ENCODE peak calls at places on chromosomes 16 and 17, in ten cellular contexts. One of them, this sample, is unnamed.

GRCh38 chr16:20901441-20902112 is 1.0 kb downstream of the LYRM1 start:
- DNase-seq in COR-L47: peak; percentile 15
- DNase-seq in body of pancreas: peak; percentile 53
- DNase-seq in HuH-7.5: peak; percentile 39
- DNase-seq in ovary: peak; percentile 54
- DNase-seq in endodermal cell: peak; percentile 75
- DNase-seq in activated CD8-positive, alpha-beta memory T cell treated with anti-CD3 and anti-CD28 coated beads for 48 hours: no peak
- DNase-seq in cardiac muscle cell: peak; percentile 42
- DNase-seq in stimulated activated CD4-positive, alpha-beta T cell treated with anti-CD3 and anti-CD28 coated beads, Interleukin-4, amount 100 ng/mL, for 48 hours: no peak
- DNase-seq in NCI-H1092 treated with DMSO at 0.1 percent for 48 hours: peak; percentile 42
- DNase-seq in this sample: peak; percentile 49

GRCh38 chr17:64230551-64231408 is 32.3 kb downstream of the TEX2 start:
- DNase-seq in COR-L47: no peak
- DNase-seq in body of pancreas: no peak
- DNase-seq in HuH-7.5: no peak
- DNase-seq in ovary: no peak
- DNase-seq in endodermal cell: no peak
- DNase-seq in activated CD8-positive, alpha-beta memory T cell treated with anti-CD3 and anti-CD28 coated beads for 48 hours: no peak
- DNase-seq in cardiac muscle cell: no peak
- DNase-seq in stimulated activated CD4-positive, alpha-beta T cell treated with anti-CD3 and anti-CD28 coated beads, Interleukin-4, amount 100 ng/mL, for 48 hours: no peak
- DNase-seq in NCI-H1092 treated with DMSO at 0.1 percent for 48 hours: no peak
- DNase-seq in this sample: no peak

GRCh38 chr16:19118938-19119431 is 5.2 kb downstream of the ITPRIPL2 start:
- DNase-seq in COR-L47: no peak
- DNase-seq in body of pancreas: no peak
- DNase-seq in HuH-7.5: no peak
- DNase-seq in ovary: peak; percentile 75
- DNase-seq in endodermal cell: no peak
- DNase-seq in activated CD8-positive, alpha-beta memory T cell treated with anti-CD3 and anti-CD28 coated beads for 48 hours: no peak
- DNase-seq in cardiac muscle cell: no peak
- DNase-seq in stimulated activated CD4-positive, alpha-beta T cell treated with anti-CD3 and anti-CD28 coated beads, Interleukin-4, amount 100 ng/mL, for 48 hours: peak; percentile 53
- DNase-seq in NCI-H1092 treated with DMSO at 0.1 percent for 48 hours: no peak
- DNase-seq in this sample: peak; percentile 60

GRCh38 chr16:68190745-68191510 is 45.0 kb downstream of the ESRP2 start:
- DNase-seq in COR-L47: no peak
- DNase-seq in body of pancreas: no peak
- DNase-seq in HuH-7.5: no peak
- DNase-seq in ovary: no peak
- DNase-seq in endodermal cell: no peak
- DNase-seq in activated CD8-positive, alpha-beta memory T cell treated with anti-CD3 and anti-CD28 coated beads for 48 hours: no peak
- DNase-seq in cardiac muscle cell: no peak
- DNase-seq in stimulated activated CD4-positive, alpha-beta T cell treated with anti-CD3 and anti-CD28 coated beads, Interleukin-4, amount 100 ng/mL, for 48 hours: no peak
- DNase-seq in NCI-H1092 treated with DMSO at 0.1 percent for 48 hours: no peak
- DNase-seq in this sample: no peak

GRCh38 chr17:74738051-74738996 is 1.3 kb downstream of the RAB37 start:
- DNase-seq in COR-L47: peak; percentile 19
- DNase-seq in body of pancreas: peak; percentile 21
- DNase-seq in HuH-7.5: peak; percentile 63
- DNase-seq in ovary: no peak
- DNase-seq in endodermal cell: no peak
- DNase-seq in activated CD8-positive, alpha-beta memory T cell treated with anti-CD3 and anti-CD28 coated beads for 48 hours: no peak
- DNase-seq in cardiac muscle cell: no peak
- DNase-seq in stimulated activated CD4-positive, alpha-beta T cell treated with anti-CD3 and anti-CD28 coated beads, Interleukin-4, amount 100 ng/mL, for 48 hours: peak; percentile 66
- DNase-seq in NCI-H1092 treated with DMSO at 0.1 percent for 48 hours: no peak
- DNase-seq in this sample: no peak

GRCh38 chr16:81265658-81266451 is 27.4 kb downstream of the BCO1 start:
- DNase-seq in COR-L47: peak; percentile 3
- DNase-seq in body of pancreas: peak; percentile 56
- DNase-seq in HuH-7.5: no peak
- DNase-seq in ovary: peak; percentile 89
- DNase-seq in endodermal cell: no peak
- DNase-seq in activated CD8-positive, alpha-beta memory T cell treated with anti-CD3 and anti-CD28 coated beads for 48 hours: no peak
- DNase-seq in cardiac muscle cell: no peak
- DNase-seq in stimulated activated CD4-positive, alpha-beta T cell treated with anti-CD3 and anti-CD28 coated beads, Interleukin-4, amount 100 ng/mL, for 48 hours: no peak
- DNase-seq in NCI-H1092 treated with DMSO at 0.1 percent for 48 hours: peak; percentile 3
- DNase-seq in this sample: no peak

GRCh38 chr16:73066927-73067670 is 19.2 kb upstream of the ZFHX3 start:
- DNase-seq in COR-L47: no peak
- DNase-seq in body of pancreas: no peak
- DNase-seq in HuH-7.5: no peak
- DNase-seq in ovary: no peak
- DNase-seq in endodermal cell: peak; percentile 69
- DNase-seq in activated CD8-positive, alpha-beta memory T cell treated with anti-CD3 and anti-CD28 coated beads for 48 hours: no peak
- DNase-seq in cardiac muscle cell: no peak
- DNase-seq in stimulated activated CD4-positive, alpha-beta T cell treated with anti-CD3 and anti-CD28 coated beads, Interleukin-4, amount 100 ng/mL, for 48 hours: no peak
- DNase-seq in NCI-H1092 treated with DMSO at 0.1 percent for 48 hours: no peak
- DNase-seq in this sample: no peak

GRCh38 chr17:73267648-73268537 is 6.2 kb upstream of the CPSF4L start:
- DNase-seq in COR-L47: no peak
- DNase-seq in body of pancreas: no peak
- DNase-seq in HuH-7.5: no peak
- DNase-seq in ovary: no peak
- DNase-seq in endodermal cell: no peak
- DNase-seq in activated CD8-positive, alpha-beta memory T cell treated with anti-CD3 and anti-CD28 coated beads for 48 hours: no peak
- DNase-seq in cardiac muscle cell: no peak
- DNase-seq in stimulated activated CD4-positive, alpha-beta T cell treated with anti-CD3 and anti-CD28 coated beads, Interleukin-4, amount 100 ng/mL, for 48 hours: no peak
- DNase-seq in NCI-H1092 treated with DMSO at 0.1 percent for 48 hours: no peak
- DNase-seq in this sample: no peak

GRCh38 chr16:80611930-80612327 is 71.1 kb downstream of the DYNLRB2 start:
- DNase-seq in COR-L47: no peak
- DNase-seq in body of pancreas: no peak
- DNase-seq in HuH-7.5: no peak
- DNase-seq in ovary: no peak
- DNase-seq in endodermal cell: peak; percentile 29
- DNase-seq in activated CD8-positive, alpha-beta memory T cell treated with anti-CD3 and anti-CD28 coated beads for 48 hours: no peak
- DNase-seq in cardiac muscle cell: no peak
- DNase-seq in stimulated activated CD4-positive, alpha-beta T cell treated with anti-CD3 and anti-CD28 coated beads, Interleukin-4, amount 100 ng/mL, for 48 hours: no peak
- DNase-seq in NCI-H1092 treated with DMSO at 0.1 percent for 48 hours: no peak
- DNase-seq in this sample: no peak

GRCh38 chr17:75059369-75060345 is 12.6 kb downstream of the KCTD2 start:
- DNase-seq in COR-L47: no peak
- DNase-seq in body of pancreas: no peak
- DNase-seq in HuH-7.5: no peak
- DNase-seq in ovary: peak; percentile 58
- DNase-seq in endodermal cell: no peak
- DNase-seq in activated CD8-positive, alpha-beta memory T cell treated with anti-CD3 and anti-CD28 coated beads for 48 hours: no peak
- DNase-seq in cardiac muscle cell: no peak
- DNase-seq in stimulated activated CD4-positive, alpha-beta T cell treated with anti-CD3 and anti-CD28 coated beads, Interleukin-4, amount 100 ng/mL, for 48 hours: no peak
- DNase-seq in NCI-H1092 treated with DMSO at 0.1 percent for 48 hours: no peak
- DNase-seq in this sample: peak; percentile 66

GRCh38 chr16:74738134-74738541 is 36.5 kb downstream of the FA2H start:
- DNase-seq in COR-L47: no peak
- DNase-seq in body of pancreas: no peak
- DNase-seq in HuH-7.5: no peak
- DNase-seq in ovary: no peak
- DNase-seq in endodermal cell: peak; percentile 61
- DNase-seq in activated CD8-positive, alpha-beta memory T cell treated with anti-CD3 and anti-CD28 coated beads for 48 hours: no peak
- DNase-seq in cardiac muscle cell: no peak
- DNase-seq in stimulated activated CD4-positive, alpha-beta T cell treated with anti-CD3 and anti-CD28 coated beads, Interleukin-4, amount 100 ng/mL, for 48 hours: no peak
- DNase-seq in NCI-H1092 treated with DMSO at 0.1 percent for 48 hours: no peak
- DNase-seq in this sample: no peak

GRCh38 chr17:58318065-58318481 is 10.5 kb downstream of the TSPOAP1 start:
- DNase-seq in COR-L47: no peak
- DNase-seq in body of pancreas: no peak
- DNase-seq in HuH-7.5: no peak
- DNase-seq in ovary: peak; percentile 11
- DNase-seq in endodermal cell: peak; percentile 41
- DNase-seq in activated CD8-positive, alpha-beta memory T cell treated with anti-CD3 and anti-CD28 coated beads for 48 hours: no peak
- DNase-seq in cardiac muscle cell: no peak
- DNase-seq in stimulated activated CD4-positive, alpha-beta T cell treated with anti-CD3 and anti-CD28 coated beads, Interleukin-4, amount 100 ng/mL, for 48 hours: no peak
- DNase-seq in NCI-H1092 treated with DMSO at 0.1 percent for 48 hours: no peak
- DNase-seq in this sample: no peak

GRCh38 chr17:3827124-3827773 is 18.8 kb downstream of the NCBP3 start:
- DNase-seq in COR-L47: no peak
- DNase-seq in body of pancreas: peak; percentile 78
- DNase-seq in HuH-7.5: peak; percentile 23
- DNase-seq in ovary: peak; percentile 78
- DNase-seq in endodermal cell: peak; percentile 94
- DNase-seq in activated CD8-positive, alpha-beta memory T cell treated with anti-CD3 and anti-CD28 coated beads for 48 hours: no peak
- DNase-seq in cardiac muscle cell: peak; percentile 70
- DNase-seq in stimulated activated CD4-positive, alpha-beta T cell treated with anti-CD3 and anti-CD28 coated beads, Interleukin-4, amount 100 ng/mL, for 48 hours: peak; percentile 52
- DNase-seq in NCI-H1092 treated with DMSO at 0.1 percent for 48 hours: peak; percentile 1
- DNase-seq in this sample: peak; percentile 9

GRCh38 chr17:80887639-80888175 is 103.9 kb upstream of the CHMP6 start:
- DNase-seq in COR-L47: no peak
- DNase-seq in body of pancreas: no peak
- DNase-seq in HuH-7.5: no peak
- DNase-seq in ovary: no peak
- DNase-seq in endodermal cell: no peak
- DNase-seq in activated CD8-positive, alpha-beta memory T cell treated with anti-CD3 and anti-CD28 coated beads for 48 hours: no peak
- DNase-seq in cardiac muscle cell: no peak
- DNase-seq in stimulated activated CD4-positive, alpha-beta T cell treated with anti-CD3 and anti-CD28 coated beads, Interleukin-4, amount 100 ng/mL, for 48 hours: no peak
- DNase-seq in NCI-H1092 treated with DMSO at 0.1 percent for 48 hours: no peak
- DNase-seq in this sample: no peak

GRCh38 chr16:19929062-19929511 is 44.4 kb upstream of the GPRC5B start:
- DNase-seq in COR-L47: no peak
- DNase-seq in body of pancreas: no peak
- DNase-seq in HuH-7.5: no peak
- DNase-seq in ovary: no peak
- DNase-seq in endodermal cell: no peak
- DNase-seq in activated CD8-positive, alpha-beta memory T cell treated with anti-CD3 and anti-CD28 coated beads for 48 hours: no peak
- DNase-seq in cardiac muscle cell: no peak
- DNase-seq in stimulated activated CD4-positive, alpha-beta T cell treated with anti-CD3 and anti-CD28 coated beads, Interleukin-4, amount 100 ng/mL, for 48 hours: no peak
- DNase-seq in NCI-H1092 treated with DMSO at 0.1 percent for 48 hours: no peak
- DNase-seq in this sample: no peak